ENCODE peak calls at places on chromosomes 2 and 18, in six cellular contexts. Y is upper lobe of right lung, M is DND-41, A is heart right ventricle, E is lower lobe of right lung, J is cardiac muscle cell. T is an unnamed sample.

GRCh38 chr2:97714084-97714949 is 941 bp downstream of the ZAP70 start:
- DNase-seq in Y (peak; percentile 58), M (peak; percentile 37), A (no peak), E (no peak), J (no peak), T (no peak)

GRCh38 chr2:126797622-126798275 is 100.9 kb upstream of the TEX51 start:
- DNase-seq in Y (peak; percentile 48), M (no peak), A (no peak), E (no peak), J (no peak), T (no peak)

GRCh38 chr2:12965540-12966269 is 249.0 kb downstream of the TRIB2 start:
- DNase-seq in Y (no peak), M (no peak), A (no peak), E (no peak), J (peak; percentile 70), T (no peak)

GRCh38 chr2:144847347-144848080 is 327.6 kb upstream of the ZEB2 start:
- DNase-seq in Y (no peak), M (no peak), A (no peak), E (no peak), J (no peak), T (no peak)

GRCh38 chr2:187403568-187404260 is 44.3 kb downstream of the CALCRL start:
- DNase-seq in Y (no peak), M (no peak), A (no peak), E (no peak), J (peak; percentile 28), T (no peak)

GRCh38 chr2:71603311-71603794 is 150.0 kb downstream of the DYSF start:
- DNase-seq in Y (peak; percentile 61), M (no peak), A (peak; percentile 4), E (peak; percentile 45), J (peak; percentile 50), T (peak; percentile 34)

GRCh38 chr2:102041351-102041750 is 49.6 kb downstream of the IL1R2 start:
- DNase-seq in Y (no peak), M (no peak), A (no peak), E (no peak), J (peak; percentile 71), T (no peak)

GRCh38 chr18:3410273-3410672 is 39.7 kb upstream of the TGIF1 start:
- DNase-seq in Y (no peak), M (no peak), A (no peak), E (no peak), J (no peak), T (no peak)

GRCh38 chr18:71047882-71048281 is 759.0 kb downstream of the SOCS6 start:
- DNase-seq in Y (no peak), M (no peak), A (no peak), E (no peak), J (no peak), T (no peak)

GRCh38 chr2:241386519-241386918 is 30.4 kb downstream of the FARP2 start:
- DNase-seq in Y (no peak), M (no peak), A (no peak), E (no peak), J (peak; percentile 53), T (no peak)

GRCh38 chr2:105243961-105244360 is 2.4 kb downstream of the GPR45 start:
- DNase-seq in Y (no peak), M (peak; percentile 29), A (no peak), E (no peak), J (no peak), T (no peak)

GRCh38 chr2:74849228-74849892 is 15.4 kb downstream of the HK2 start:
- DNase-seq in Y (peak; percentile 78), M (peak; percentile 17), A (peak; percentile 35), E (peak; percentile 76), J (peak; percentile 78), T (no peak)

GRCh38 chr18:35732652-35733051 is 151.1 kb downstream of the GALNT1 start:
- DNase-seq in Y (no peak), M (no peak), A (no peak), E (no peak), J (peak; percentile 42), T (no peak)

GRCh38 chr2:138712212-138712979 is 67.8 kb downstream of the NXPH2 start:
- DNase-seq in Y (no peak), M (no peak), A (no peak), E (no peak), J (no peak), T (no peak)

GRCh38 chr2:44751754-44752479 is 189.6 kb upstream of the SIX3 start:
- DNase-seq in Y (no peak), M (peak; percentile 40), A (no peak), E (no peak), J (no peak), T (no peak)

GRCh38 chr2:36356990-36357505 is 1.5 kb downstream of the CRIM1 start:
- DNase-seq in Y (no peak), M (no peak), A (peak; percentile 19), E (no peak), J (no peak), T (no peak)

GRCh38 chr2:205376071-205376470 is 306.2 kb upstream of the NRP2 start:
- DNase-seq in Y (no peak), M (no peak), A (no peak), E (no peak), J (no peak), T (no peak)

GRCh38 chr2:64837925-64838641 is 151.1 kb upstream of the SLC1A4 start:
- DNase-seq in Y (peak; percentile 68), M (no peak), A (peak; percentile 27), E (peak; percentile 56), J (no peak), T (no peak)

GRCh38 chr18:26425148-26425531 is 123.2 kb downstream of the KCTD1 start:
- DNase-seq in Y (no peak), M (no peak), A (no peak), E (no peak), J (peak; percentile 44), T (no peak)

GRCh38 chr2:207801259-207801658 is 31.6 kb upstream of the FZD5 start:
- DNase-seq in Y (no peak), M (no peak), A (no peak), E (no peak), J (no peak), T (no peak)

GRCh38 chr18:49859725-49860124 is 46.4 kb upstream of the ACAA2 start:
- DNase-seq in Y (no peak), M (no peak), A (no peak), E (no peak), J (no peak), T (no peak)

GRCh38 chr2:85166021-85166420 is 32.8 kb downstream of the TCF7L1 start:
- DNase-seq in Y (no peak), M (no peak), A (no peak), E (no peak), J (no peak), T (no peak)

GRCh38 chr2:29114841-29115609 is at the start of gene CLIP4:
- DNase-seq in Y (peak; percentile 90), M (peak; percentile 18), A (peak; percentile 68), E (peak; percentile 84), J (peak; percentile 78), T (no peak)

GRCh38 chr2:218386505-218387368 is 4.7 kb downstream of the SLC11A1 start:
- DNase-seq in Y (no peak), M (no peak), A (no peak), E (no peak), J (no peak), T (no peak)

GRCh38 chr2:218381916-218382366 is at the start of gene SLC11A1:
- DNase-seq in Y (peak; percentile 90), M (no peak), A (peak; percentile 43), E (peak; percentile 92), J (no peak), T (no peak)

GRCh38 chr2:218384975-218385374 is 2.9 kb downstream of the SLC11A1 start:
- DNase-seq in Y (peak; percentile 66), M (no peak), A (no peak), E (peak; percentile 46), J (no peak), T (no peak)

GRCh38 chr2:218383892-218384519 is 1.9 kb downstream of the SLC11A1 start:
- DNase-seq in Y (peak; percentile 64), M (peak; percentile 39), A (no peak), E (peak; percentile 48), J (no peak), T (no peak)

DNA sequence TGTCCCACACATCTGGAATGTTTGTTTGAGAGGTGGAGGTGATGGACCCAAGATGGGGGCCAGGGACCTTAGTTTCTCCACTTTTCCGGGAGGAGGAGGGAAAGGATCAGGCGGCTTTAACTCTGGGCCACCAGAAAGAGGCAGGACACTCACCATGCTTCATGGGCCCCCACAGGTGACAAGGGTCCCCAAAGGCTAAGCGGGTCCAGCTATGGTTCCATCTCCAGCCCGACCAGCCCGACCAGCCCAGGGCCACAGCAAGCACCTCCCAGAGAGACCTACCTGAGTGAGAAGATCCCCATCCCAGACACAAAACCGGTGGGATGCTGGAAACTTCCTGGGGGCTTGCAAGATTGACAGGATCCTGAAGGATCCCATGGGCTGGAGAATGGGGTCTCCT is 712 bp downstream of the SLC11A1 start:
- DNase-seq in Y (no peak), M (no peak), A (no peak), E (no peak), J (no peak), T (no peak)
- H3K27ac ChIP-seq in Y (peak overlapping the region; percentile 79), M (no peak overlapping the region), A (peak overlapping the region; percentile 74), E (peak overlapping the region; percentile 85), J (no peak overlapping the region), T (no peak overlapping the region)

GRCh38 chr2:161445097-161445496 is 29.0 kb downstream of the TBR1 start:
- DNase-seq in Y (no peak), M (no peak), A (no peak), E (no peak), J (no peak), T (no peak)
- TF ChIP-seq CTCF in Y (no peak), M (no peak), A (no peak), E (no peak), J (no peak), T (no peak)

DNA sequence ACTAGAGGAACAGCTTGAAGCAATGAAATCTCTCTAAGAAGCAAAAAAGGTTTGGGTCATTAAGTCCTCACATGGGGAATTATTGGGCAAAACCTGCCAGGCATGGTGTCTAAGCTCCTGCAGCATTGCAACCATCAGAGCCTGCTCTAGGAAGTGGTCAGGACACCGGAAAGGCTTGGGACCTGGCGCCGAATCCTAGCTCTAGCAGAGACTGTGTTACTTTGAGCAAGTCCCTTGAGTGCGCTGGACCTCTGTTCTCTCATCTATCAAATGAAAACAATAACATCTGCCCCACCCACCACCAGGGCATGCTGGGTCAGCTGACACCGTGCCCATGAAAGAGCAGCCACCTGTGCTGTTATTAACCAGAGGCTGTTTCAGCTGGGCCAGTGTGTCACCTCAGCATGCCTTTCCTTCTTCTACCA is 6.3 kb downstream of the TMEM127 start:
- DNase-seq in Y (no peak), M (no peak), A (no peak), E (peak; percentile 53), J (no peak), T (no peak)
- H3K4me3 ChIP-seq in Y (no peak overlapping the region), M (no peak overlapping the region), A (no peak overlapping the region), E (no peak overlapping the region), J (no peak overlapping the region), T (no peak overlapping the region)

DNA sequence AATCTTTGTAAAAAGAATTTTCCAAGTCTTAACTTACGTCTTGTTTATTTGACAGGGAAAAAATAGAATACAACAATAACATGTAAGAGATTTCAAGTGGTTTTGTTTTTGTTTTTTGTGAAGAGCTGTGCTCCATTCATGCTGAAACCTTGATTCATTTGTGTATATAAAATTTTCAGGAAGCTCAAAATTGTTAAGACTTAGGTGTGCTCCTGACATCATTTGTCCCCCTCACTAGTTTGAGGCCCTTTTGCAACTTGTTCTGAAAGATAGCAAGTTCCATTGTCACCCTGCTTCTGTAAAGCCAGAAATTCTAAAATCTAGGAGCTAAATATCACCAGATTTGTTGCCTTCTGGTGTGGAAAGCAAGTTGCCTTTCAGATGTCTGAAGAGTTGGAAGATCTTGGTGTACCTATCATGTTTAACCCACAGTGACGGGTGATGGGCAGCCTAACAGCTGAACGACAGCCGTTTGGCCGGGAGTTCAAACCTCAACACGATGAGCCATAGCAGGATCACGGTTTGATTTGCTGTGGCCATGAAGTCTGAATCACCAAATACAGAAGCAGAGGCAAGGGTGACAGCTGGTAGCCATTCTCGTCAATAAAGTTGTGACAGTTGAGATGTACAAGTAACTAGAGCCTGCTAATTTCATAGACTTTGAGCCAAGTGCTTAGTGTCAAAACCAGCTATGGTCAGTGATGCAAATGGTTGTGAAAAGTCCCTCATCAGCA is 205.5 kb upstream of the SP5 start:
- DNase-seq in Y (no peak), M (no peak), A (no peak), E (no peak), J (no peak), T (no peak)
- H3K27ac ChIP-seq in Y (no peak overlapping the region), M (no peak overlapping the region), A (no peak overlapping the region), E (no peak overlapping the region), J (no peak overlapping the region), T (no peak overlapping the region)

T was measured in RWPE2.